ENCODE peak calls at places on chromosome 15, in eight cellular contexts. K, S, L, Z, X, G, E and T are unnamed samples.

GRCh38 chr15:34001536-34001935 is 33.2 kb downstream of the CHRM5 start:
- DNase-seq in G (no peak), Z (no peak), L (no peak), X (peak), K (no peak), S (no peak), E (no peak), T (no peak)

GRCh38 chr15:60373745-60374144 is 24.0 kb downstream of the ANXA2 start:
- DNase-seq in G (no peak), S (no peak), K (no peak), E (no peak), X (no peak), L (no peak), Z (no peak), T (no peak)

GRCh38 chr15:96327155-96327741 is 3.3 kb upstream of the NR2F2 start:
- DNase-seq in S (no peak), Z (no peak), G (peak), K (no peak), E (no peak), X (peak), L (no peak), T (no peak)

GRCh38 chr15:71194286-71194685 is 79.0 kb downstream of the THSD4 start:
- DNase-seq in X (no peak), L (no peak), G (no peak), Z (no peak), K (no peak), S (no peak), E (no peak), T (no peak)

GRCh38 chr15:40323953-40324937 is 753 bp downstream of the INAFM2 start:
- DNase-seq in K (peak), G (no peak), E (no peak), L (no peak), Z (peak), S (no peak), X (peak), T (peak)

GRCh38 chr15:40064231-40064894 is 25.4 kb upstream of the SRP14 start:
- DNase-seq in G (peak), K (no peak), Z (no peak), S (no peak), X (no peak), E (no peak), L (no peak), T (no peak)

GRCh38 chr15:64816452-64816851 is 9.0 kb downstream of the PIF1 start:
- DNase-seq in S (no peak), Z (no peak), G (no peak), L (no peak), X (no peak), E (no peak), K (no peak), T (no peak)

GRCh38 chr15:68783226-68784054 is 37.3 kb downstream of the ANP32A start:
- DNase-seq in S (peak), E (peak), G (peak), L (peak), X (peak), K (peak), Z (no peak), T (no peak)

GRCh38 chr15:77974098-77974414 is 103.5 kb downstream of the TBC1D2B start:
- DNase-seq in Z (no peak), G (no peak), X (no peak), E (peak), S (no peak), L (no peak), K (no peak), T (peak)

GRCh38 chr15:60941448-60941847 is 287.7 kb downstream of the RORA start:
- DNase-seq in S (no peak), K (no peak), L (no peak), Z (no peak), E (peak), G (no peak), X (peak), T (no peak)

GRCh38 chr15:35858707-35859106 is 312.7 kb upstream of the DPH6 start:
- DNase-seq in Z (no peak), S (no peak), L (no peak), X (no peak), G (no peak), K (no peak), E (no peak), T (no peak)

GRCh38 chr15:74317820-74318375 is 49.5 kb downstream of the CYP11A1 start:
- DNase-seq in L (no peak), G (no peak), S (no peak), K (no peak), Z (no peak), E (peak), X (no peak), T (peak)

GRCh38 chr15:50252556-50252955 is 13.0 kb downstream of the HDC start:
- DNase-seq in E (no peak), L (no peak), Z (no peak), G (no peak), K (no peak), S (no peak), X (no peak), T (no peak)

GRCh38 chr15:78624651-78625590 is 4.1 kb upstream of the CHRNA3 start:
- DNase-seq in Z (no peak), L (no peak), E (no peak), K (no peak), X (no peak), S (no peak), G (no peak), T (no peak)

GRCh38 chr15:41125063-41125669 is 9.1 kb upstream of the INO80 start:
- DNase-seq in G (no peak), Z (no peak), E (no peak), K (no peak), S (no peak), X (no peak), L (no peak), T (no peak)

GRCh38 chr15:78209646-78210348 is 24.6 kb downstream of the ACSBG1 start:
- DNase-seq in X (no peak), K (no peak), Z (no peak), S (no peak), E (no peak), L (no peak), G (no peak), T (peak)

GRCh38 chr15:78407889-78408640 is 30.0 kb upstream of the IREB2 start:
- DNase-seq in L (no peak), K (no peak), X (peak), Z (no peak), G (no peak), S (no peak), E (no peak), T (no peak)

GRCh38 chr15:76172782-76173181 is 113.0 kb downstream of the TMEM266 start:
- DNase-seq in E (no peak), G (no peak), K (no peak), L (no peak), Z (peak), S (no peak), X (no peak), T (no peak)

GRCh38 chr15:38084289-38084688 is 149.8 kb downstream of the TMCO5A start:
- DNase-seq in Z (no peak), K (no peak), G (peak), X (no peak), L (no peak), S (no peak), E (no peak), T (no peak)

GRCh38 chr15:37490707-37491106 is 390.4 kb upstream of the MEIS2 start:
- DNase-seq in S (no peak), L (no peak), X (no peak), E (no peak), K (no peak), G (no peak), Z (no peak), T (no peak)

GRCh38 chr15:51883436-51883835 is 54.0 kb downstream of the TMOD3 start:
- DNase-seq in G (no peak), X (no peak), S (no peak), L (no peak), K (no peak), E (no peak), Z (no peak), T (no peak)

GRCh38 chr15:67862771-67863441 is 23.1 kb upstream of the RNU6-1 start:
- DNase-seq in X (no peak), S (no peak), E (no peak), Z (no peak), K (no peak), G (no peak), L (no peak), T (no peak)

GRCh38 chr15:55993804-55994539 is 560 bp upstream of the NEDD4 start:
- DNase-seq in L (no peak), E (no peak), X (peak), S (no peak), K (no peak), G (no peak), Z (peak), T (no peak)

GRCh38 chr15:28005004-28005527 is 94.0 kb downstream of the OCA2 start:
- DNase-seq in Z (no peak), X (no peak), E (no peak), K (no peak), G (no peak), S (no peak), L (no peak), T (no peak)

GRCh38 chr15:100785181-100786138 is 94.2 kb upstream of the ALDH1A3 start:
- DNase-seq in L (no peak), S (no peak), G (no peak), Z (no peak), E (no peak), X (no peak), K (peak), T (no peak)

GRCh38 chr15:33545866-33546265 is 235.1 kb downstream of the RYR3 start:
- DNase-seq in E (no peak), G (no peak), Z (no peak), S (no peak), K (no peak), X (no peak), L (no peak), T (no peak)

GRCh38 chr15:77506311-77507150 is 85.8 kb downstream of the HMG20A start:
- DNase-seq in L (no peak), Z (no peak), G (no peak), X (peak), E (peak), K (no peak), S (no peak), T (peak)

GRCh38 chr15:85880501-85881190 is 85.9 kb upstream of the KLHL25 start:
- DNase-seq in S (no peak), G (no peak), L (no peak), E (no peak), Z (no peak), X (no peak), K (no peak), T (no peak)

GRCh38 chr15:51837784-51838183 is 8.3 kb downstream of the TMOD3 start:
- DNase-seq in Z (no peak), K (peak), S (no peak), X (no peak), G (peak), L (no peak), E (no peak), T (no peak)